ENCODE peak calls at places on chromosomes 6 and 20, in nine cellular contexts. Q is SW 1271; X is stimulated activated CD4-positive, alpha-beta T cell treated with anti-CD3 and anti-CD28 coated beads, Interleukin-1b, Interleukin-23, amount 100 ng/mL, for 1 hour; Y is astrocyte; F is foreskin fibroblast; J is SK-MEL-5; K is NCI-H1092; H is GM20000; C is mucosa of gallbladder. S is an unnamed sample.

GRCh38 chr6:41600499-41601247 is 37.6 kb upstream of the MDFI start:
- DNase-seq in J (no peak), Y (no peak), Q (no peak), F (no peak), C (no peak), H (no peak), X (no peak), K (no peak), S (no peak)

GRCh38 chr20:35269055-35269781 is 8.7 kb downstream of the MMP24OS start:
- DNase-seq in Q (peak), H (peak), Y (peak), J (peak), C (peak), X (peak), F (peak), K (no peak), S (peak)

GRCh38 chr20:2816583-2817340 is 598 bp downstream of the TMEM239 start:
- DNase-seq in H (no peak), Q (no peak), X (no peak), J (peak), F (no peak), K (no peak), Y (no peak), C (no peak), S (no peak)

GRCh38 chr6:30520480-30520992 is 31.2 kb downstream of the HLA-E start:
- DNase-seq in Y (no peak), H (no peak), X (no peak), Q (no peak), J (no peak), C (no peak), F (no peak), K (no peak), S (no peak)

GRCh38 chr6:82570083-82570482 is 206.5 kb downstream of the TPBG start:
- DNase-seq in C (no peak), F (no peak), K (peak), Y (no peak), J (no peak), Q (no peak), H (no peak), X (no peak), S (no peak)

GRCh38 chr20:8190043-8190880 is 58.2 kb downstream of the PLCB1 start:
- DNase-seq in Q (no peak), X (no peak), Y (no peak), J (no peak), H (no peak), F (no peak), C (no peak), K (no peak), S (no peak)

GRCh38 chr6:56270812-56271441 is 23.5 kb upstream of the COL21A1 start:
- DNase-seq in Q (no peak), Y (no peak), H (no peak), F (no peak), X (no peak), J (no peak), K (no peak), C (no peak), S (no peak)

GRCh38 chr6:42394881-42395620 is 56.7 kb downstream of the TRERF1 start:
- DNase-seq in Y (no peak), J (no peak), C (no peak), K (no peak), F (no peak), X (no peak), Q (no peak), H (no peak), S (no peak)

GRCh38 chr6:112041535-112041934 is 12.4 kb upstream of the CCN6 start:
- DNase-seq in F (no peak), C (no peak), Q (no peak), H (no peak), K (no peak), J (no peak), X (no peak), Y (no peak), S (no peak)

GRCh38 chr20:62704341-62704948 is 4.2 kb upstream of the NTSR1 start:
- DNase-seq in F (peak), Q (peak), K (peak), X (no peak), J (peak), C (peak), H (no peak), Y (peak), S (peak)

GRCh38 chr6:73286752-73287151 is 23.8 kb upstream of the KHDC1 start:
- DNase-seq in Q (no peak), H (no peak), X (no peak), K (no peak), Y (no peak), F (no peak), C (no peak), J (no peak), S (no peak)

GRCh38 chr6:125598422-125598821 is 151.0 kb upstream of the HEY2 start:
- DNase-seq in Q (no peak), X (no peak), J (peak), K (peak), F (peak), H (no peak), C (no peak), Y (peak), S (peak)

GRCh38 chr6:105795913-105796517 is 290.1 kb upstream of the PRDM1 start:
- DNase-seq in Y (no peak), J (no peak), F (no peak), H (no peak), C (no peak), X (no peak), Q (no peak), K (no peak), S (no peak)

GRCh38 chr20:58938541-58938940 is 42.5 kb upstream of the NELFCD start:
- DNase-seq in X (no peak), H (no peak), K (no peak), F (no peak), J (no peak), C (no peak), Y (no peak), Q (no peak), S (no peak)

GRCh38 chr6:98894810-98895209 is 52.9 kb downstream of the FBXL4 start:
- DNase-seq in C (no peak), Y (peak), F (no peak), H (no peak), J (no peak), K (no peak), Q (no peak), X (no peak), S (no peak)

GRCh38 chr6:124961784-124962611 is at the start of gene RNF217:
- DNase-seq in J (peak), C (peak), F (peak), Q (peak), Y (peak), H (peak), K (no peak), X (no peak), S (peak)

S was measured in K562.